ENCODE peak calls at places on chromosomes 12 and 14, in nine cellular contexts. One of them, this sample, is unnamed. For H3K9me3, the result is how much of the 10 kb centered on the place peaks cover.

GRCh38 chr12:124233041-124233836 is 61.7 kb upstream of the RFLNA start:
- DNase-seq in Panc1: no peak
- DNase-seq in gastrocnemius medialis: no peak
- DNase-seq in ovary: no peak
- DNase-seq in right lobe of liver: no peak
- DNase-seq in CD8-positive, alpha-beta memory T cell: no peak
- DNase-seq in cardiac muscle cell: peak
- DNase-seq in fibroblast of lung: peak
- DNase-seq in DND-41: no peak
- DNase-seq in this sample: no peak

GRCh38 chr12:38056701-38057689 is 259.6 kb upstream of the ALG10B start:
- DNase-seq in Panc1: peak
- DNase-seq in gastrocnemius medialis: no peak
- DNase-seq in ovary: no peak
- DNase-seq in right lobe of liver: no peak
- DNase-seq in CD8-positive, alpha-beta memory T cell: no peak
- DNase-seq in cardiac muscle cell: no peak
- DNase-seq in fibroblast of lung: no peak
- DNase-seq in DND-41: no peak
- DNase-seq in this sample: no peak

GRCh38 chr14:45587142-45587541 is 334.1 kb upstream of the MIS18BP1 start:
- DNase-seq in Panc1: no peak
- DNase-seq in gastrocnemius medialis: no peak
- DNase-seq in ovary: no peak
- DNase-seq in right lobe of liver: no peak
- DNase-seq in CD8-positive, alpha-beta memory T cell: no peak
- DNase-seq in cardiac muscle cell: no peak
- DNase-seq in fibroblast of lung: no peak
- DNase-seq in DND-41: no peak
- DNase-seq in this sample: no peak

GRCh38 chr12:64571346-64571745 is 38.9 kb upstream of the RASSF3 start:
- DNase-seq in Panc1: no peak
- DNase-seq in gastrocnemius medialis: no peak
- DNase-seq in ovary: no peak
- DNase-seq in right lobe of liver: no peak
- DNase-seq in CD8-positive, alpha-beta memory T cell: no peak
- DNase-seq in cardiac muscle cell: no peak
- DNase-seq in fibroblast of lung: no peak
- DNase-seq in DND-41: peak
- DNase-seq in this sample: no peak

GRCh38 chr14:58965601-58966000 is 222.9 kb upstream of the DAAM1 start:
- DNase-seq in Panc1: no peak
- DNase-seq in gastrocnemius medialis: no peak
- DNase-seq in ovary: no peak
- DNase-seq in right lobe of liver: no peak
- DNase-seq in CD8-positive, alpha-beta memory T cell: no peak
- DNase-seq in cardiac muscle cell: no peak
- DNase-seq in fibroblast of lung: no peak
- DNase-seq in DND-41: no peak
- DNase-seq in this sample: no peak

GRCh38 chr12:98146487-98146886 is 368.9 kb upstream of the TMPO start:
- DNase-seq in Panc1: no peak
- DNase-seq in gastrocnemius medialis: no peak
- DNase-seq in ovary: no peak
- DNase-seq in right lobe of liver: no peak
- DNase-seq in CD8-positive, alpha-beta memory T cell: no peak
- DNase-seq in cardiac muscle cell: no peak
- DNase-seq in fibroblast of lung: no peak
- DNase-seq in DND-41: no peak
- DNase-seq in this sample: no peak

GRCh38 chr14:71651228-71651627 is 281.0 kb upstream of the RGS6 start:
- DNase-seq in Panc1: no peak
- DNase-seq in gastrocnemius medialis: no peak
- DNase-seq in ovary: peak
- DNase-seq in right lobe of liver: no peak
- DNase-seq in CD8-positive, alpha-beta memory T cell: no peak
- DNase-seq in cardiac muscle cell: peak
- DNase-seq in fibroblast of lung: peak
- DNase-seq in DND-41: no peak
- DNase-seq in this sample: no peak

GRCh38 chr12:104737682-104738370 is 220.3 kb downstream of the SLC41A2 start:
- DNase-seq in Panc1: no peak
- DNase-seq in gastrocnemius medialis: no peak
- DNase-seq in ovary: no peak
- DNase-seq in right lobe of liver: no peak
- DNase-seq in CD8-positive, alpha-beta memory T cell: no peak
- DNase-seq in cardiac muscle cell: no peak
- DNase-seq in fibroblast of lung: no peak
- DNase-seq in DND-41: no peak
- DNase-seq in this sample: peak

GRCh38 chr14:98893675-98894074 is 378.3 kb downstream of the BCL11B start:
- DNase-seq in Panc1: no peak
- DNase-seq in gastrocnemius medialis: no peak
- DNase-seq in ovary: no peak
- DNase-seq in right lobe of liver: no peak
- DNase-seq in CD8-positive, alpha-beta memory T cell: no peak
- DNase-seq in cardiac muscle cell: no peak
- DNase-seq in fibroblast of lung: peak
- DNase-seq in DND-41: no peak
- DNase-seq in this sample: no peak

GRCh38 chr12:56565510-56566101 is 44.0 kb downstream of the RBMS2 start:
- DNase-seq in Panc1: no peak
- DNase-seq in gastrocnemius medialis: peak
- DNase-seq in ovary: peak
- DNase-seq in right lobe of liver: no peak
- DNase-seq in CD8-positive, alpha-beta memory T cell: no peak
- DNase-seq in cardiac muscle cell: peak
- DNase-seq in fibroblast of lung: peak
- DNase-seq in DND-41: peak
- DNase-seq in this sample: peak

GRCh38 chr14:54627718-54628345 is 60.9 kb downstream of the SAMD4A start:
- DNase-seq in Panc1: no peak
- DNase-seq in gastrocnemius medialis: peak
- DNase-seq in ovary: peak
- DNase-seq in right lobe of liver: no peak
- DNase-seq in CD8-positive, alpha-beta memory T cell: peak
- DNase-seq in cardiac muscle cell: peak
- DNase-seq in fibroblast of lung: peak
- DNase-seq in DND-41: no peak
- DNase-seq in this sample: peak

GRCh38 chr14:44625098-44625497 is 118.0 kb upstream of the FSCB start:
- DNase-seq in Panc1: no peak
- DNase-seq in gastrocnemius medialis: no peak
- DNase-seq in ovary: no peak
- DNase-seq in right lobe of liver: no peak
- DNase-seq in CD8-positive, alpha-beta memory T cell: no peak
- DNase-seq in cardiac muscle cell: no peak
- DNase-seq in fibroblast of lung: no peak
- DNase-seq in DND-41: no peak
- DNase-seq in this sample: no peak

GRCh38 chr14:77203611-77204456 is 22.2 kb downstream of the TMEM63C start:
- DNase-seq in Panc1: no peak
- DNase-seq in gastrocnemius medialis: no peak
- DNase-seq in ovary: no peak
- DNase-seq in right lobe of liver: peak
- DNase-seq in CD8-positive, alpha-beta memory T cell: no peak
- DNase-seq in cardiac muscle cell: peak
- DNase-seq in fibroblast of lung: no peak
- DNase-seq in DND-41: no peak
- DNase-seq in this sample: peak

GRCh38 chr12:131318045-131318685 is 364.5 kb downstream of the ADGRD1 start:
- DNase-seq in Panc1: no peak
- DNase-seq in gastrocnemius medialis: no peak
- DNase-seq in ovary: no peak
- DNase-seq in right lobe of liver: no peak
- DNase-seq in CD8-positive, alpha-beta memory T cell: no peak
- DNase-seq in cardiac muscle cell: no peak
- DNase-seq in fibroblast of lung: no peak
- DNase-seq in DND-41: no peak
- DNase-seq in this sample: no peak
- H3K9me3 ChIP-seq in Panc1: under half
- H3K9me3 ChIP-seq in gastrocnemius medialis: under half
- H3K9me3 ChIP-seq in ovary: under half
- H3K9me3 ChIP-seq in right lobe of liver: under half
- H3K9me3 ChIP-seq in CD8-positive, alpha-beta memory T cell: under half
- H3K9me3 ChIP-seq in cardiac muscle cell: under half
- H3K9me3 ChIP-seq in fibroblast of lung: under half
- H3K9me3 ChIP-seq in DND-41: under half
- H3K9me3 ChIP-seq in this sample: under half

DNA sequence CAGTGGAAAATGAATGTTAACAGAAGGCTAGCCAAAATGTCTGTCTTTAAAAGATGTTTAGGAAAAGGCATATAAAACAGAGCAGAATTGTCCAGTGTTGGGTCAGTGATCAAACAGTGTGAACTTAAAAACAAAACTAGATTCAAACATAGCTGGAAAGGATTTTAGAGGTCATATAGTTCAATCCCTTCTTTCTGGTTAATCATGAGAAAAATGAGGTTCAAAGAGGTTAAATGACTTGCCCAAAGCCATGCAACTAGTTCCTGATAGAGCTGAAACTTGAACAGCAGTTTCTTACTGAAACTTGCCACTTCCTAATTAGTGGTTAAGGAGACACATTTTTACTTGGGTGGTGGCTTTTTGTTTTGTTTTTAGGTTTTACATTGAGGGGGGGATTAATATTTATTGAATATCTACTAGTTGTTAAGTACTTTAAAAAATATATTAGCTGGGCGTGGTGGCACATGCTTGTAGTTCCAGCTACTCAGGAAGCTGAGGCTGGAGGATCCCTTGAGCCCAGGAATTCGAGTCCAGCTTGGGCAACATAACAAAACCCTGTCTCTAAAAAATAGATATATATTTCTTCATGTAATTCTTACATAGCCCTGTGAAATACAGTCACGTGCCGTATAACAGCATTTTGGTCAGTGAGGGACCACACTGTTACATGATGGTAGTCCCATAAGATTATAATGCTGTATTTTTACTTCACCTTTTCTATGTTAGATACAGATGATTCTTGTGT is 20.4 kb downstream of the ACVR1B start:
- DNase-seq in Panc1: no peak
- DNase-seq in gastrocnemius medialis: no peak
- DNase-seq in ovary: no peak
- DNase-seq in right lobe of liver: no peak
- DNase-seq in CD8-positive, alpha-beta memory T cell: no peak
- DNase-seq in cardiac muscle cell: peak
- DNase-seq in fibroblast of lung: no peak
- DNase-seq in DND-41: no peak
- DNase-seq in this sample: no peak
- H3K27ac ChIP-seq in Panc1: no peak
- H3K27ac ChIP-seq in gastrocnemius medialis: no peak
- H3K27ac ChIP-seq in ovary: no peak
- H3K27ac ChIP-seq in right lobe of liver: peak
- H3K27ac ChIP-seq in CD8-positive, alpha-beta memory T cell: no peak
- H3K27ac ChIP-seq in cardiac muscle cell: peak
- H3K27ac ChIP-seq in fibroblast of lung: no peak
- H3K27ac ChIP-seq in DND-41: no peak
- H3K27ac ChIP-seq in this sample: peak

DNA sequence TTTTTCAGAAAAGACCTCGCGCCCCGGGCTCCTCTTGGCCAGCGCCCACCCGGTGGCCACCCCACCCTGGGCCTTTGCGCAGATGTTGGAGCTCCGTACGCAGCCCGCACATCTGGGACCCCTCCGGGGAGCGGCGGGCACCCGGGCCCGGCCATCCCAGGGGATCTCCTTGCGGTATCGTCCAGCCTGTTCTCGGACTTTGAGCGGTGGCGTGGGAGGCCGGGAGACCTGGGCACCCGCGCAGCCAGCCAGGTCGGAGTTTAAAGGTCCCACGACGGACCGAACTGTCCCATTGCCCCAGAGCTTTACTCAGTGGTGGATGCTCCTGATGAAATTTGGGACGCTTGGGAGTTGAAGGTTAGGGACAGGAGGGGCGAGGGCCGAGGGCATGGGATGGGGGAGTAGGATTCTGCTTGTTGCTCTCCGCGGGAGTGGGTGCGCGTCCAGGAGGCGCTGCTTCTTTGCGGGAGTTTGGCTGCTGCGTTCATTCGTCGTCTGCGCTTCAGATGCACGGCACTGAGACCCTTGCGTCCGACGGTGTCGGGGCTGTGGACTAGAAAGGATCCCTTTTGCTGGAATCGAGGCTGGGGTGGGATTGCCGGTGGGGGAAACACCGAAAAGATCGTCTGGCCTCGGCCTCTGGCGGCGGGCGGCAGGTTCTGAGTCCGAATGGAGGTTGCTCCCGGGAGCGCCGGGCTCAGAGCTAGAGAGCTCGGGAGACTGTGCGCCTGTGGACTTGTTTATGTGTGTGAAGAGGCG is 1.4 kb downstream of the NTF3 start:
- DNase-seq in Panc1: no peak
- DNase-seq in gastrocnemius medialis: no peak
- DNase-seq in ovary: peak
- DNase-seq in right lobe of liver: peak
- DNase-seq in CD8-positive, alpha-beta memory T cell: no peak
- DNase-seq in cardiac muscle cell: no peak
- DNase-seq in fibroblast of lung: peak
- DNase-seq in DND-41: no peak
- DNase-seq in this sample: peak
- H3K4me3 ChIP-seq in Panc1: no peak
- H3K4me3 ChIP-seq in gastrocnemius medialis: peak
- H3K4me3 ChIP-seq in ovary: peak
- H3K4me3 ChIP-seq in right lobe of liver: peak
- H3K4me3 ChIP-seq in CD8-positive, alpha-beta memory T cell: no peak
- H3K4me3 ChIP-seq in cardiac muscle cell: peak
- H3K4me3 ChIP-seq in fibroblast of lung: peak
- H3K4me3 ChIP-seq in DND-41: no peak
- H3K4me3 ChIP-seq in this sample: peak

GRCh38 chr12:76519538-76519937 is 40.0 kb downstream of the OSBPL8 start:
- DNase-seq in Panc1: no peak
- DNase-seq in gastrocnemius medialis: no peak
- DNase-seq in ovary: no peak
- DNase-seq in right lobe of liver: no peak
- DNase-seq in CD8-positive, alpha-beta memory T cell: no peak
- DNase-seq in cardiac muscle cell: peak
- DNase-seq in fibroblast of lung: peak
- DNase-seq in DND-41: no peak
- DNase-seq in this sample: no peak

GRCh38 chr12:76518699-76519098 is 40.9 kb downstream of the OSBPL8 start:
- DNase-seq in Panc1: no peak
- DNase-seq in gastrocnemius medialis: no peak
- DNase-seq in ovary: no peak
- DNase-seq in right lobe of liver: no peak
- DNase-seq in CD8-positive, alpha-beta memory T cell: no peak
- DNase-seq in cardiac muscle cell: no peak
- DNase-seq in fibroblast of lung: no peak
- DNase-seq in DND-41: no peak
- DNase-seq in this sample: no peak

GRCh38 chr12:76520348-76520747 is 39.2 kb downstream of the OSBPL8 start:
- DNase-seq in Panc1: no peak
- DNase-seq in gastrocnemius medialis: no peak
- DNase-seq in ovary: no peak
- DNase-seq in right lobe of liver: no peak
- DNase-seq in CD8-positive, alpha-beta memory T cell: no peak
- DNase-seq in cardiac muscle cell: no peak
- DNase-seq in fibroblast of lung: no peak
- DNase-seq in DND-41: no peak
- DNase-seq in this sample: no peak

DNA sequence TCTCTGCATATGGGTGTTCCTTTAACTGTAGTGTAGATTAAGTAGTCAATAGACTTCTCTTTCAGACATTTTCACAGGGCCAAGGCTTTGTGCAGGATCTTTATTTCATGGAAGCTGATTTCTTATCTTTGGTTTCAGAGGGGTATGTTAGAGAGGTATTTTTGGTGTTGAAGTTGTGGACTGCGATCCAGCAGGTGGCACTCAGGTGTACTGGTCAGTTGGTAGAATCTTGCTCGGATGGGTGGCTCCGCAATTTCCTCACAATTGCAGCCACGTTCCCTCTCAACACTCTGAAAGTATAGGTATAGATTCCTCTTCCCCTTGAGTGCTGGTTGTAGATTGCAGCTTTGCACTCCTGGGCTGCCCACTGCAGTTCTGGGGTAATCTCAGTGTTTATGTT is 44.3 kb downstream of the OSBPL8 start:
- DNase-seq in Panc1: no peak
- DNase-seq in gastrocnemius medialis: no peak
- DNase-seq in ovary: no peak
- DNase-seq in right lobe of liver: no peak
- DNase-seq in CD8-positive, alpha-beta memory T cell: no peak
- DNase-seq in cardiac muscle cell: no peak
- DNase-seq in fibroblast of lung: no peak
- DNase-seq in DND-41: no peak
- DNase-seq in this sample: no peak
- H3K9me3 ChIP-seq in Panc1: under half
- H3K9me3 ChIP-seq in gastrocnemius medialis: under half
- H3K9me3 ChIP-seq in ovary: under half
- H3K9me3 ChIP-seq in right lobe of liver: under half
- H3K9me3 ChIP-seq in CD8-positive, alpha-beta memory T cell: under half
- H3K9me3 ChIP-seq in cardiac muscle cell: under half
- H3K9me3 ChIP-seq in fibroblast of lung: under half
- H3K9me3 ChIP-seq in DND-41: under half
- H3K9me3 ChIP-seq in this sample: under half